ENCODE peak calls at places on chromosomes 5 and 9, in nine cellular contexts. A is WERI-Rb-1; N is H7; Q is neural crest cell; Z is BJ; F is RWPE1; S is testis; O is stimulated activated CD8-positive, alpha-beta memory T cell treated with anti-CD3 and anti-CD28 coated beads, Interleukin-12 subunit alpha, Interleukin-12 subunit beta, amount 100 ng/mL, for 1 hour; L is WTC11. E is an unnamed sample.

GRCh38 chr9:123928471-123929176 is 1.3 kb downstream of the DENND1A start:
- DNase-seq in O (no peak), A (no peak), Z (peak), F (no peak), S (peak), N (no peak), L (no peak), Q (no peak), E (peak)

GRCh38 chr9:35952526-35953191 is 5.3 kb downstream of the OR2S2 start:
- DNase-seq in O (no peak), N (no peak), L (no peak), A (no peak), Q (no peak), Z (no peak), F (no peak), S (no peak), E (no peak)

GRCh38 chr9:16154570-16155078 is 601.8 kb downstream of the CCDC171 start:
- DNase-seq in F (no peak), L (peak), Q (peak), O (peak), S (peak), Z (no peak), N (peak), A (peak), E (no peak)

GRCh38 chr5:160175438-160176218 is 53.7 kb upstream of the FABP6 start:
- DNase-seq in N (peak), Z (no peak), F (no peak), O (no peak), Q (no peak), S (peak), A (no peak), L (no peak), E (peak)

GRCh38 chr5:168591302-168592013 is 12.3 kb upstream of the PANK3 start:
- DNase-seq in F (no peak), Q (no peak), A (no peak), N (no peak), O (no peak), Z (no peak), S (no peak), L (no peak), E (no peak)

GRCh38 chr9:135906291-135907005 is 898 bp downstream of the CAMSAP1 start:
- DNase-seq in S (peak), O (no peak), N (no peak), A (no peak), Q (no peak), Z (no peak), F (no peak), L (no peak), E (peak)

GRCh38 chr5:63760965-63761364 is 201.3 kb downstream of the HTR1A start:
- DNase-seq in O (no peak), N (no peak), A (no peak), Q (no peak), L (no peak), S (no peak), Z (no peak), F (no peak), E (no peak)

GRCh38 chr5:7894860-7895259 is 25.9 kb downstream of the MTRR start:
- DNase-seq in N (no peak), Z (no peak), L (no peak), O (no peak), F (no peak), Q (no peak), S (no peak), A (no peak), E (no peak)

GRCh38 chr5:80799041-80799440 is 144.3 kb upstream of the DHFR start:
- DNase-seq in F (no peak), N (no peak), O (no peak), A (no peak), Z (no peak), S (no peak), Q (no peak), L (no peak), E (peak)

GRCh38 chr9:19049872-19050636 is 827 bp downstream of the RRAGA start:
- DNase-seq in Q (no peak), N (no peak), A (no peak), F (no peak), L (no peak), Z (no peak), S (peak), O (no peak), E (peak)

GRCh38 chr9:131454028-131454427 is 48.7 kb upstream of the POMT1 start:
- DNase-seq in A (no peak), L (no peak), O (no peak), S (no peak), Q (no peak), N (no peak), Z (no peak), F (no peak), E (no peak)

GRCh38 chr9:75855509-75855908 is 35.0 kb upstream of the PCSK5 start:
- DNase-seq in Z (no peak), Q (no peak), S (peak), A (peak), N (peak), F (peak), L (no peak), O (no peak), E (peak)

GRCh38 chr9:133916159-133916541 is 76.0 kb downstream of the VAV2 start:
- DNase-seq in N (no peak), Q (no peak), F (no peak), A (no peak), Z (no peak), L (no peak), S (no peak), O (no peak), E (no peak)

GRCh38 chr9:97744710-97745708 is 47.9 kb upstream of the XPA start:
- DNase-seq in N (peak), F (peak), O (no peak), A (no peak), Z (no peak), Q (no peak), S (no peak), L (peak), E (no peak)

GRCh38 chr5:139262414-139263139 is 31.0 kb upstream of the MATR3 start:
- DNase-seq in Q (peak), L (peak), O (peak), S (peak), N (peak), A (peak), F (peak), Z (peak), E (peak)

E was measured in AG10803.